ENCODE peak calls at places on chromosome 6, in nine cellular contexts. E is upper lobe of right lung; H is brain microvascular endothelial cell; M is CD8-positive, alpha-beta memory T cell; Z is adipocyte; I is ovary; Q is CD4-positive, alpha-beta memory T cell; V is NT2/D1; T is HCT116. G is an unnamed sample. For H3K36me3 and H3K27me3, the result is how much of the 10 kb centered on the place peaks cover.

GRCh38 chr6:121600389-121601233 is 165.2 kb downstream of the GJA1 start:
- DNase-seq in E (no peak), H (no peak), M (no peak), Z (no peak), I (no peak), Q (no peak), V (no peak), T (no peak), G (no peak)

GRCh38 chr6:137881522-137881886 is 14.4 kb downstream of the TNFAIP3 start:
- DNase-seq in E (no peak), H (no peak), M (no peak), Z (no peak), I (no peak), Q (peak), V (no peak), T (no peak), G (no peak)

GRCh38 chr6:53566755-53567154 is 21.9 kb upstream of the GCLC start:
- DNase-seq in E (no peak), H (no peak), M (no peak), Z (no peak), I (no peak), Q (no peak), V (no peak), T (no peak), G (no peak)

GRCh38 chr6:29734046-29735018 is 11.1 kb downstream of the HLA-F start:
- DNase-seq in E (no peak), H (no peak), M (no peak), Z (no peak), I (no peak), Q (no peak), V (no peak), T (no peak), G (peak)

GRCh38 chr6:113879186-113880096 is 22.3 kb downstream of the MARCKS start:
- DNase-seq in E (no peak), H (peak), M (no peak), Z (peak), I (peak), Q (no peak), V (no peak), T (peak), G (peak)

GRCh38 chr6:33173228-33174180 is 18.8 kb downstream of the COL11A2 start:
- DNase-seq in E (peak), H (no peak), M (no peak), Z (no peak), I (no peak), Q (no peak), V (no peak), T (no peak), G (no peak)

GRCh38 chr6:4210619-4211419 is 75.4 kb upstream of the ECI2 start:
- DNase-seq in E (peak), H (peak), M (peak), Z (peak), I (peak), Q (peak), V (peak), T (peak), G (peak)

GRCh38 chr6:56555438-56555872 is 87.2 kb downstream of the DST start:
- DNase-seq in E (no peak), H (peak), M (no peak), Z (peak), I (peak), Q (no peak), V (no peak), T (no peak), G (no peak)

GRCh38 chr6:38349795-38350194 is 289.9 kb downstream of the BTBD9 start:
- DNase-seq in E (no peak), H (peak), M (no peak), Z (peak), I (no peak), Q (no peak), V (no peak), T (no peak), G (no peak)

GRCh38 chr6:107565165-107565723 is 75.3 kb downstream of the SOBP start:
- DNase-seq in E (no peak), H (no peak), M (no peak), Z (no peak), I (no peak), Q (no peak), V (no peak), T (no peak), G (peak)

GRCh38 chr6:16803294-16804006 is 42.2 kb upstream of the ATXN1 start:
- DNase-seq in E (no peak), H (peak), M (no peak), Z (no peak), I (peak), Q (no peak), V (no peak), T (no peak), G (no peak)

GRCh38 chr6:22062807-22063408 is 233.9 kb downstream of the PRL start:
- DNase-seq in E (peak), H (no peak), M (peak), Z (no peak), I (peak), Q (peak), V (no peak), T (no peak), G (peak)

GRCh38 chr6:42428326-42429041 is 23.2 kb downstream of the TRERF1 start:
- DNase-seq in E (no peak), H (no peak), M (peak), Z (no peak), I (no peak), Q (peak), V (no peak), T (no peak), G (no peak)

GRCh38 chr6:144730088-144730640 is 445.0 kb downstream of the UTRN start:
- DNase-seq in E (no peak), H (no peak), M (no peak), Z (no peak), I (no peak), Q (no peak), V (no peak), T (no peak), G (no peak)

GRCh38 chr6:56949925-56950495 is 4.9 kb upstream of the BEND6 start:
- DNase-seq in E (no peak), H (peak), M (no peak), Z (no peak), I (no peak), Q (no peak), V (no peak), T (no peak), G (no peak)

GRCh38 chr6:144580771-144581170 is 295.6 kb downstream of the UTRN start:
- DNase-seq in E (no peak), H (no peak), M (no peak), Z (no peak), I (no peak), Q (no peak), V (no peak), T (no peak), G (no peak)

GRCh38 chr6:2999005-2999620 is 581 bp upstream of the NQO2 start:
- DNase-seq in E (no peak), H (peak), M (no peak), Z (no peak), I (no peak), Q (no peak), V (no peak), T (no peak), G (peak)

GRCh38 chr6:131134950-131135243 is 370 bp upstream of the AKAP7 start:
- DNase-seq in E (no peak), H (no peak), M (no peak), Z (no peak), I (no peak), Q (no peak), V (no peak), T (no peak), G (no peak)

GRCh38 chr6:37146735-37147157 is 23.2 kb upstream of the PIM1 start:
- DNase-seq in E (no peak), H (no peak), M (no peak), Z (no peak), I (no peak), Q (no peak), V (no peak), T (no peak), G (no peak)

GRCh38 chr6:47079638-47080037 is 37.5 kb upstream of the ADGRF1 start:
- DNase-seq in E (no peak), H (no peak), M (no peak), Z (no peak), I (no peak), Q (no peak), V (no peak), T (no peak), G (no peak)

GRCh38 chr6:8027965-8028651 is 36.1 kb downstream of the BLOC1S5 start:
- DNase-seq in E (no peak), H (peak), M (no peak), Z (peak), I (no peak), Q (no peak), V (no peak), T (no peak), G (no peak)

GRCh38 chr6:154824076-154824475 is 90.9 kb downstream of the SCAF8 start:
- DNase-seq in E (no peak), H (peak), M (no peak), Z (no peak), I (no peak), Q (no peak), V (no peak), T (no peak), G (no peak)

GRCh38 chr6:71190809-71191208 is 97.8 kb upstream of the OGFRL1 start:
- DNase-seq in E (no peak), H (no peak), M (peak), Z (peak), I (no peak), Q (peak), V (no peak), T (no peak), G (peak)

GRCh38 chr6:151154418-151154817 is 85.3 kb upstream of the AKAP12 start:
- DNase-seq in E (no peak), H (peak), M (no peak), Z (peak), I (peak), Q (no peak), V (no peak), T (no peak), G (peak)

GRCh38 chr6:8446391-8446790 is 11.0 kb upstream of the SLC35B3 start:
- DNase-seq in E (no peak), H (no peak), M (no peak), Z (no peak), I (no peak), Q (no peak), V (no peak), T (no peak), G (no peak)

GRCh38 chr6:117288083-117288715 is 22.8 kb downstream of the VGLL2 start:
- DNase-seq in E (no peak), H (no peak), M (no peak), Z (no peak), I (no peak), Q (no peak), V (no peak), T (no peak), G (no peak)

GRCh38 chr6:157706883-157707282 is 116.2 kb upstream of the SNX9 start:
- DNase-seq in E (no peak), H (peak), M (no peak), Z (no peak), I (no peak), Q (no peak), V (no peak), T (no peak), G (no peak)

GRCh38 chr6:128242765-128243403 is 277.5 kb downstream of the PTPRK start:
- DNase-seq in E (no peak), H (peak), M (no peak), Z (peak), I (no peak), Q (no peak), V (no peak), T (no peak), G (no peak)

GRCh38 chr6:90478789-90479602 is 107.9 kb downstream of the MAP3K7 start:
- DNase-seq in E (peak), H (peak), M (peak), Z (peak), I (peak), Q (peak), V (peak), T (peak), G (peak)

GRCh38 chr6:2434116-2434515 is 188.7 kb upstream of the GMDS start:
- DNase-seq in E (no peak), H (no peak), M (no peak), Z (no peak), I (no peak), Q (no peak), V (no peak), T (peak), G (peak)

GRCh38 chr6:63395388-63395787 is 75.6 kb upstream of the LGSN start:
- DNase-seq in E (no peak), H (no peak), M (no peak), Z (no peak), I (no peak), Q (no peak), V (no peak), T (no peak), G (no peak)

GRCh38 chr6:129966125-129966524 is 52.3 kb upstream of the L3MBTL3 start:
- DNase-seq in E (no peak), H (no peak), M (no peak), Z (peak), I (no peak), Q (no peak), V (no peak), T (no peak), G (no peak)

GRCh38 chr6:5302220-5302946 is 41.1 kb downstream of the FARS2 start:
- DNase-seq in E (no peak), H (no peak), M (no peak), Z (no peak), I (no peak), Q (no peak), V (no peak), T (no peak), G (no peak)

GRCh38 chr6:107154131-107154906 is 39.0 kb upstream of the BEND3 start:
- DNase-seq in E (peak), H (no peak), M (no peak), Z (no peak), I (no peak), Q (no peak), V (peak), T (no peak), G (no peak)

GRCh38 chr6:29628419-29629281 is 4.3 kb downstream of the GABBR1 start:
- DNase-seq in E (peak), H (peak), M (peak), Z (peak), I (peak), Q (peak), V (peak), T (no peak), G (peak)

GRCh38 chr6:31829633-31830492 is 2.3 kb downstream of the HSPA1B start:
- DNase-seq in E (no peak), H (no peak), M (peak), Z (peak), I (peak), Q (peak), V (no peak), T (no peak), G (peak)

DNA sequence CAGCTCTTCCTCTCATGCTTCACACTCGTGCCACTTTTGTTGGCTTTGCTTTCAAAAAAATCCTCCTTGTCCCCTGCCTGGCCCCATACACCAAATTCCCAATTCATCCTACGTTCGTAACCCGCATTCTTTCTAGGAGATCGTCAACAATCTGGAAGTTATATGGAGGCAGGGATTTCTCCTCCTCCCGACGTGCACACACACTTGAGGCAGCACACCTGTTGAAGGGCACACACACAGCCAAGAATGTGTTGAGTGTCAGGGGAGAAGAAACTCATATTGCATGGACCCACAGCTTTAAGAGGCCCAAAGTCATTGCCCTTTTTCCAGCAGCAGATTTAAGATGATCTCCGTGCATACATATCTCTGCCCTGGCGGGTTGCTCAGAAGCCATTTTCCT is 28.9 kb downstream of the THBS2 start:
- DNase-seq in E (no peak), H (no peak), M (no peak), Z (no peak), I (no peak), Q (no peak), V (no peak), T (no peak), G (no peak)
- H3K36me3 ChIP-seq in E (under half), H (half or more), M (under half), Z (half or more), I (under half), Q (under half), V (under half), T (under half), G (under half)

GRCh38 chr6:45686841-45687569 is 309.3 kb upstream of the SUPT3H start:
- DNase-seq in E (no peak), H (no peak), M (no peak), Z (no peak), I (no peak), Q (no peak), V (no peak), T (no peak), G (no peak)

GRCh38 chr6:45685076-45685475 is 307.3 kb upstream of the SUPT3H start:
- DNase-seq in E (no peak), H (no peak), M (no peak), Z (no peak), I (no peak), Q (no peak), V (no peak), T (no peak), G (no peak)

GRCh38 chr6:45689926-45690615 is 312.3 kb upstream of the SUPT3H start:
- DNase-seq in E (no peak), H (no peak), M (no peak), Z (no peak), I (no peak), Q (no peak), V (no peak), T (no peak), G (no peak)

GRCh38 chr6:45688180-45688579 is 310.4 kb upstream of the SUPT3H start:
- DNase-seq in E (no peak), H (no peak), M (no peak), Z (no peak), I (no peak), Q (no peak), V (no peak), T (no peak), G (no peak)

GRCh38 chr6:45687570-45687969 is 309.8 kb upstream of the SUPT3H start:
- DNase-seq in E (no peak), H (no peak), M (no peak), Z (no peak), I (no peak), Q (no peak), V (no peak), T (no peak), G (no peak)
- H3K27me3 ChIP-seq in E (under half), H (under half), M (under half), Z (under half), I (under half), Q (under half), V (under half), T (under half), G (under half)

DNA sequence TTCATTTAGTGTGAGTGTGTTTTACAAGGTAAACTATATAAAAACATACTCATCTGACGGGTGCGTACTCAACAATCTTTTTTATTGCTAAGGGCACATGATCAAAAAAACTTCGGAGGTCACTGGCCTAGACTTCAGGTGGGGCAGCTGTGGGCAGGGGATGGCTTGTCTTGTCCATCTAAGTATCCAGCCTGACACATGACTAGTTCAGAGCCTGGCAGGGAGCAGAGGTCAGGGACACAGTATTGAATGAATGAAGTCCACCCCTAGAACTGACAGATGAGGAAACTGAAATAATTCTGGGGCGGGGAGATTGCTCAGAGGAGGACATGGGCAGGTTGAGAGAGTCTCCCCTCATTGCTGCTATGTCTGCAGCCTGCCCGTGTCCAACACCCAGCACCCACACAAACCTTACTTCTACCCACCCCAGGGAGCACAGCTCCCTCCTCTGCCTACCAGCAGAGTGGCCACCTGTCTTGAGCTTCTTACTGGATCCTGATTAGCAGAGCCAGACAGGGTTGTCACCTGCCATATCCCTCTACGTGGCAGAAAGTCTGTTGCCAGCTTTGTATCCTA is 48.9 kb downstream of the MRPL14 start:
- DNase-seq in E (no peak), H (no peak), M (no peak), Z (no peak), I (no peak), Q (no peak), V (no peak), T (no peak), G (no peak)
- H3K4me3 ChIP-seq in E (no peak), H (no peak), M (no peak), Z (no peak), I (no peak), Q (no peak), V (no peak), T (no peak), G (no peak)

DNA sequence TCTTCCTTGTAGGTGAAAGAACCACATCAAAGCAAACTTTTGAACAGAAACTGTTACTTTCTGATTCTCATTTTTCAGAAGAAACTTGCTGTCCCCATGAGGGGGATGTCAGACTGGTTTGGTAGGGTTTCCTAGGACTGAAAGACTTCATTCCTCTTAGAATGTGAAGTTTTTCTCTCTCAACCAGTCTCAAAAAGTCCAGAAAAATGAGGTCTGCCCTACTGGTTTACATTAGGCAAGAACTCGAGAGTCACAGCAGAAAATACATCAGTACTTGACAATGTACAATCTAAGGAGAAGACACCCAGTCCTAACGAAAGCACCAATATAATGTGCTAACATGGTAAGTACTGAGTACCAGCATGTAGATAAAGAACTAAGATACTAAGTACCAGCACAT is 12.7 kb upstream of the NHLRC1 start:
- DNase-seq in E (no peak), H (no peak), M (no peak), Z (no peak), I (no peak), Q (no peak), V (no peak), T (no peak), G (no peak)
- H3K36me3 ChIP-seq in E (half or more), H (under half), M (under half), Z (under half), I (under half), Q (under half), V (under half), T (under half), G (under half)

GRCh38 chr6:41332842-41333736 is 2.3 kb upstream of the NCR2 start:
- DNase-seq in E (no peak), H (no peak), M (no peak), Z (no peak), I (no peak), Q (no peak), V (no peak), T (no peak), G (no peak)

GRCh38 chr6:41335943-41336342 is 535 bp downstream of the NCR2 start:
- DNase-seq in E (no peak), H (no peak), M (no peak), Z (no peak), I (no peak), Q (no peak), V (no peak), T (no peak), G (no peak)

GRCh38 chr6:41335296-41335695 is at the start of gene NCR2:
- DNase-seq in E (no peak), H (no peak), M (no peak), Z (no peak), I (no peak), Q (no peak), V (no peak), T (no peak), G (no peak)

GRCh38 chr6:41336824-41337223 is 1.4 kb downstream of the NCR2 start:
- DNase-seq in E (no peak), H (no peak), M (no peak), Z (no peak), I (no peak), Q (no peak), V (no peak), T (no peak), G (no peak)

DNA sequence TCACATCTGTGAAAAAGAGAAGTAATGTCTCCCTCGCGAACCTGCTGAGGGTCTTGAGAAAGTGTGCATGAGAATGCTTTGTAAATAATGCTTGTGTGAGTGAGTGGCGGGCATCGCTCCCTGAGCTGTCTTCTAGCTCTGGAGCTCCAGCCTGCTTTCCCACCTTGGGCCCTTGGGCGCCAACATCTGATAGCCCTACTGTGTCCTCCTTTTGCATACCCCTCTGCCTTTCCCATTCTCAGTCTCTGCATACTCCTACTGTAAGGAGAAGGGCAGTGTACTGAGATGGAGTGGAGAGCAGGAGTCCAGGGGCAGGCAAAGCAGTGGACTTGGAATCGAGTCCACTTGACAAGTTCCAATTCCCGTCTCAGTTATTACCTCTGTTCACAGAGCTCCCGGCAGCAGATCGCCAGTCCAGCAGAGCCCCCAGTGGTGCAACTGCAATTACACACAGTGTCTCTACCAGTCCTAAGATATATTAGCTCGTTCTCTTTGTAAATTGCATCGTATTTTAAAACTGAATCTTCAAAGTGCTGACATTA is 855 bp upstream of the NCR2 start:
- DNase-seq in E (no peak), H (no peak), M (no peak), Z (no peak), I (no peak), Q (no peak), V (no peak), T (no peak), G (no peak)
- H3K27me3 ChIP-seq in E (under half), H (under half), M (under half), Z (half or more), I (under half), Q (under half), V (under half), T (under half), G (under half)